ENCODE peak calls at places on chromosomes 4 and X, in nine cellular contexts. I, Z, M, T, Y, P, D, B and R are unnamed samples.

GRCh38 chr4:89538171-89538570 is 230.6 kb upstream of the GPRIN3 start:
- DNase-seq in M (no peak), D (no peak), Y (no peak), I (no peak), B (peak), P (no peak), T (no peak), Z (no peak), R (no peak)

GRCh38 chr4:555566-556275 is 20.4 kb downstream of the TMEM271 start:
- DNase-seq in Y (no peak), D (no peak), B (no peak), T (no peak), Z (no peak), M (no peak), P (no peak), I (no peak), R (no peak)

GRCh38 chr4:186105721-186106335 is 1.3 kb downstream of the FAM149A start:
- DNase-seq in Y (peak), T (no peak), D (no peak), I (peak), M (no peak), Z (no peak), B (no peak), P (peak), R (no peak)

GRCh38 chr4:61173799-61174198 is 26.3 kb upstream of the ADGRL3 start:
- DNase-seq in Z (no peak), D (no peak), B (no peak), Y (no peak), T (no peak), P (no peak), I (no peak), M (no peak), R (no peak)

GRCh38 chrX:71118032-71118984 is at the start of gene MED12:
- DNase-seq in Y (peak), I (no peak), Z (peak), M (peak), B (peak), P (peak), T (peak), D (peak), R (peak)

GRCh38 chr4:89222171-89222570 is 85.4 kb downstream of the GPRIN3 start:
- DNase-seq in Z (peak), I (no peak), B (no peak), T (no peak), M (no peak), P (no peak), D (no peak), Y (no peak), R (no peak)

GRCh38 chrX:150899191-150899757 is 806 bp upstream of the CD99L2 start:
- DNase-seq in D (peak), M (peak), Y (peak), B (peak), Z (peak), T (no peak), P (peak), I (no peak), R (no peak)

GRCh38 chrX:148664171-148664570 is 163.8 kb downstream of the AFF2 start:
- DNase-seq in P (no peak), B (no peak), M (no peak), Y (no peak), D (no peak), Z (no peak), I (no peak), T (no peak), R (no peak)

GRCh38 chr4:183504930-183505555 is at the start of gene ING2:
- DNase-seq in T (no peak), I (no peak), D (no peak), Z (no peak), Y (peak), B (peak), P (peak), M (no peak), R (peak)